ENCODE peak calls at places on chromosomes 16 and 17, in four cellular contexts. One of them, this sample, is unnamed. For H3K9me3, the result is how much of the 10 kb centered on the place peaks cover.

GRCh38 chr17:79168486-79169055 is 93.9 kb downstream of the ENGASE start:
- DNase-seq in heart left ventricle: no peak
- DNase-seq in adipocyte: no peak
- DNase-seq in keratinocyte: no peak
- DNase-seq in this sample: no peak

GRCh38 chr17:56011406-56012131 is 141.7 kb upstream of the ANKFN1 start:
- DNase-seq in heart left ventricle: no peak
- DNase-seq in keratinocyte: no peak
- DNase-seq in adipocyte: no peak
- DNase-seq in this sample: no peak

GRCh38 chr17:49514374-49514738 is 19.3 kb downstream of the NGFR start:
- DNase-seq in keratinocyte: no peak
- DNase-seq in heart left ventricle: no peak
- DNase-seq in adipocyte: peak
- DNase-seq in this sample: peak

GRCh38 chr17:37111329-37111728 is 162.6 kb downstream of the AATF start:
- DNase-seq in keratinocyte: no peak
- DNase-seq in adipocyte: no peak
- DNase-seq in heart left ventricle: no peak
- DNase-seq in this sample: no peak

GRCh38 chr17:76734080-76734840 is 2.9 kb downstream of the SRSF2 start:
- DNase-seq in adipocyte: peak
- DNase-seq in heart left ventricle: no peak
- DNase-seq in keratinocyte: no peak
- DNase-seq in this sample: no peak

GRCh38 chr17:15432807-15433547 is 34.4 kb downstream of the CDRT4 start:
- DNase-seq in keratinocyte: no peak
- DNase-seq in heart left ventricle: peak
- DNase-seq in adipocyte: peak
- DNase-seq in this sample: no peak

GRCh38 chr17:44536090-44536960 is 21.0 kb upstream of the FZD2 start:
- DNase-seq in adipocyte: peak
- DNase-seq in keratinocyte: no peak
- DNase-seq in heart left ventricle: no peak
- DNase-seq in this sample: peak

GRCh38 chr16:89084814-89085612 is 8.6 kb upstream of the ACSF3 start:
- DNase-seq in adipocyte: no peak
- DNase-seq in keratinocyte: no peak
- DNase-seq in heart left ventricle: no peak
- DNase-seq in this sample: peak

GRCh38 chr17:49028271-49028670 is 31.1 kb downstream of the IGF2BP1 start:
- DNase-seq in heart left ventricle: no peak
- DNase-seq in adipocyte: no peak
- DNase-seq in keratinocyte: no peak
- DNase-seq in this sample: no peak

GRCh38 chr16:20799599-20799998 is 6.7 kb downstream of the ERI2 start:
- DNase-seq in keratinocyte: no peak
- DNase-seq in adipocyte: peak
- DNase-seq in heart left ventricle: no peak
- DNase-seq in this sample: no peak

GRCh38 chr17:7404737-7405412 is 978 bp upstream of the TMEM256 start:
- DNase-seq in heart left ventricle: peak
- DNase-seq in keratinocyte: no peak
- DNase-seq in adipocyte: no peak
- DNase-seq in this sample: peak

GRCh38 chr17:19646788-19647696 is 1.5 kb upstream of the ALDH3A2 start:
- DNase-seq in adipocyte: peak
- DNase-seq in heart left ventricle: no peak
- DNase-seq in keratinocyte: no peak
- DNase-seq in this sample: no peak

GRCh38 chr17:79842656-79843474 is 3.6 kb upstream of the CBX4 start:
- DNase-seq in adipocyte: peak
- DNase-seq in keratinocyte: no peak
- DNase-seq in heart left ventricle: no peak
- DNase-seq in this sample: no peak

GRCh38 chr16:2236362-2237075 is at the start of gene DNASE1L2:
- DNase-seq in keratinocyte: no peak
- DNase-seq in heart left ventricle: no peak
- DNase-seq in adipocyte: peak
- DNase-seq in this sample: peak

GRCh38 chr16:48963306-48963705 is 318.3 kb downstream of the CBLN1 start:
- DNase-seq in heart left ventricle: peak
- DNase-seq in adipocyte: no peak
- DNase-seq in keratinocyte: peak
- DNase-seq in this sample: no peak

GRCh38 chr16:56600398-56600999 is 7.9 kb upstream of the MT2A start:
- DNase-seq in heart left ventricle: no peak
- DNase-seq in keratinocyte: no peak
- DNase-seq in adipocyte: peak
- DNase-seq in this sample: no peak

GRCh38 chr17:1068356-1068755 is 71.4 kb downstream of the TIMM22 start:
- DNase-seq in keratinocyte: no peak
- DNase-seq in heart left ventricle: no peak
- DNase-seq in adipocyte: no peak
- DNase-seq in this sample: no peak

GRCh38 chr16:63789603-63790002 is 1332.3 kb downstream of the CDH11 start:
- DNase-seq in adipocyte: peak
- DNase-seq in heart left ventricle: no peak
- DNase-seq in keratinocyte: no peak
- DNase-seq in this sample: no peak

DNA sequence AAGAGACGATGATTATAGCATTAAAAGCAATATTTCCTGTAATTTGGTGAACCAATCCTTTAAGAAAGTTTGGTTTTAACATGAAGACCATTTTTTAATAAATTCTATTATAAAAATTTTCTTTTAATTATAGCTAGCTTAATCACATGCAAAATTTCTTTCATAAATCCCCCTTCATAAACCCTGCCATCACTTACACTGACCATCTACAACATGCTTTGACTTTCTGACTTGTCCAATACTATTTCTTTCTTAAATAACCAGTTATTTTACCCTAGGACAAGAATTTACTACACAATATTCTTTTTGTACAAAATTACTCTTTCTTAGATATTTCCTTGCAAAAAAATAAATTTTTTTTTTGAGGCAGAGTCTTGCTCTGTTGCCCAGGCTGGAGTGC is 1334.8 kb downstream of the CDH11 start:
- DNase-seq in keratinocyte: no peak
- DNase-seq in heart left ventricle: no peak
- DNase-seq in adipocyte: no peak
- DNase-seq in this sample: no peak
- H3K9me3 ChIP-seq in keratinocyte: under half
- H3K9me3 ChIP-seq in heart left ventricle: under half
- H3K9me3 ChIP-seq in adipocyte: under half
- H3K9me3 ChIP-seq in this sample: under half

DNA sequence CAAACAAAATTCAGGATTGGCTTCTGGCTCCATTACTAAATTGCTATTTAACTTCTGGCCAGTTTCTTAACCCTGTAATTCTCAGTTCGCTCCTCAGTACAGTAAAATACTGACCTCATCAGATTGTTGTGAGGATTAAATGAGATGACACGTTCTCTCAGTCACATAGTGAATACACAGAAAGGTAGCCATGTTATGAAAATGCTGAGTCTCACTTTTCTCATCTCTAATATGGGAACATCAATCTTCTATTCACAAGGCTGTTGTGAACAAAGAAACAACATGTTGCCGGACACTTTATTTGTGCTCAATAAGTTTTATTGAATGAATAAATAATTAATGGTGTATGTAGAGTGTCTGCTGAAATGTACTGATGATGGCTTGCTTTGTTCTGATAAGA is 924.5 kb upstream of the GOT2 start:
- DNase-seq in heart left ventricle: no peak
- DNase-seq in adipocyte: no peak
- DNase-seq in keratinocyte: no peak
- DNase-seq in this sample: no peak
- H3K9me3 ChIP-seq in heart left ventricle: under half
- H3K9me3 ChIP-seq in adipocyte: under half
- H3K9me3 ChIP-seq in keratinocyte: under half
- H3K9me3 ChIP-seq in this sample: under half

GRCh38 chr16:58038219-58038641 is 12.7 kb downstream of the MMP15 start:
- DNase-seq in adipocyte: no peak
- DNase-seq in keratinocyte: no peak
- DNase-seq in heart left ventricle: no peak
- DNase-seq in this sample: no peak
- H3K9me3 ChIP-seq in adipocyte: under half
- H3K9me3 ChIP-seq in keratinocyte: under half
- H3K9me3 ChIP-seq in heart left ventricle: under half
- H3K9me3 ChIP-seq in this sample: under half

DNA sequence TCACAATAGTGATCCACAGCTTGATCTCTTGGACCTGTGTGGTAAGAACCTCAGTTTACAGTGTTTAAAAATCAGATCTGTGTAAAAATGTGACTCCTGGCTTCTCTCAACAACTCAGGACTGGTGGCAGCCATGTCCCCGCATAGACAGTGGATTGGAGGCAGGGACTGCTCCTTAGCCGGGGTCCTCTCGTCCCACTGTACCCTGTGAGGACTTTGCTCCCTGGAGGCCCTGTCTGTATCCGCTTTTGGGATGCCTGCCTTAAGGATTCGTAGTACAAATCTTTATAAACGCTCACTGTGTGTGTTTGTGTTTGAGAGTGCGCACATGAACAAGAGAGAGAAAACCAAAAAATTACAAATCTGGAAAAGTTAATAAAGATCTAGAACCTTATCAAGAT is 142.5 kb downstream of the SNX29 start:
- DNase-seq in adipocyte: no peak
- DNase-seq in keratinocyte: no peak
- DNase-seq in heart left ventricle: no peak
- DNase-seq in this sample: peak
- H3K9me3 ChIP-seq in adipocyte: under half
- H3K9me3 ChIP-seq in keratinocyte: under half
- H3K9me3 ChIP-seq in heart left ventricle: under half
- H3K9me3 ChIP-seq in this sample: under half

GRCh38 chr16:85275533-85276249 is 163.4 kb upstream of the CIBAR2 start:
- DNase-seq in keratinocyte: no peak
- DNase-seq in heart left ventricle: peak
- DNase-seq in adipocyte: peak
- DNase-seq in this sample: peak

GRCh38 chr16:85274501-85274900 is 162.2 kb upstream of the CIBAR2 start:
- DNase-seq in keratinocyte: no peak
- DNase-seq in heart left ventricle: no peak
- DNase-seq in adipocyte: no peak
- DNase-seq in this sample: no peak

GRCh38 chr16:85273293-85273692 is 161.0 kb upstream of the CIBAR2 start:
- DNase-seq in heart left ventricle: no peak
- DNase-seq in keratinocyte: no peak
- DNase-seq in adipocyte: no peak
- DNase-seq in this sample: no peak

GRCh38 chr16:85276258-85276657 is 164.0 kb upstream of the CIBAR2 start:
- DNase-seq in heart left ventricle: no peak
- DNase-seq in adipocyte: no peak
- DNase-seq in keratinocyte: no peak
- DNase-seq in this sample: no peak

DNA sequence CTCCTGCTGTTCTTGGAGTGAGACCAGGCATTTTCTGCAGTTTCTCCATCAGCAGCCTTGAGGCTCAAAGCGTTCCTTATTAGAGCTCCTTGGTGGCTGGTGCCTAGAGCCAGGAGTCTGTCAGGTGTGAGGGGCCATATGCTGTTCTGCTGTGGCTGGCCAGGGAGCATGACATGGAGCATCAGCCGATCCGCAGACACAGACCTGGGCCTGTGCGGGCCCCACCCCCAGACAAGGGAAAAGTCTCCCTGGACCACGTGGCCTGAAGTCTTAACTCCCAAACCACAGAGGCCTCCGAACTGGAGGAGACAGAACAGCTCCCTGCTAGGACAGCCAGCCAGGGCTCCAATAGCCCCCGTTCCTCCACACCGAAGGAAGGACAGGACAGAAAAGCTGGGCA is 162.7 kb upstream of the CIBAR2 start:
- DNase-seq in adipocyte: no peak
- DNase-seq in keratinocyte: no peak
- DNase-seq in heart left ventricle: no peak
- DNase-seq in this sample: no peak
- H3K9me3 ChIP-seq in adipocyte: under half
- H3K9me3 ChIP-seq in keratinocyte: under half
- H3K9me3 ChIP-seq in heart left ventricle: under half
- H3K9me3 ChIP-seq in this sample: under half

DNA sequence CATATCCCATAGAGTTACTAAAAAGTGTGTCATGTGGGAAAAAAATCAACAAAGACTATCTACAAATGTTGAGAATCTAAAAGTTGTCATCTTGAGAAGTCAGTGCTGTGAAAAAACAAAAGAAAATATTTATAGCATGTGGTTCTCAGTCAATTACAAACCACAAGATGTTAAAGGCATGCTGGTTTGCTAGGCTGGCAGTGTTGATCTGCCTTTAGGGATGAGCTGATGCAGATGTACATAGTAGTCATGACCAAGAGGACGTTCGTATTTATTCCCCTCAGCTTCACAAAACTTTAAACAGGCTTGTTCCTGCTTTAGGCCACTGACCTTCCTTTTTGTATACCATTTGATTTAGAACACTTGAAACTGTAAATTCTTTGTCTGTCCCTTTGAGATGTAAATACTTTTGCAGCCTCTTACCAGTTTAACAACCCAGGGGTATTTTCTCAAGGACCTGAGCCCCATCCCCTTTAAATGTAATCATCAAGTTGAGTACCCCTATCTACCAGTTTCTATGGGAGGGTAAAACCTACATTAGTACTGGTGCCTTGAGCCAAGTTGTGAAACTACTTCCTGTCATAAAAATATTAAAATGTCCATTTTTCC is 446.6 kb downstream of the KCNJ18 start:
- DNase-seq in heart left ventricle: no peak
- DNase-seq in keratinocyte: no peak
- DNase-seq in adipocyte: no peak
- DNase-seq in this sample: no peak
- H3K9me3 ChIP-seq in heart left ventricle: under half
- H3K9me3 ChIP-seq in keratinocyte: under half
- H3K9me3 ChIP-seq in adipocyte: under half
- H3K9me3 ChIP-seq in this sample: under half

GRCh38 chr17:18182978-18183333 is 672 bp upstream of the ALKBH5 start:
- DNase-seq in heart left ventricle: peak
- DNase-seq in keratinocyte: no peak
- DNase-seq in adipocyte: peak
- DNase-seq in this sample: peak
- H3K9me3 ChIP-seq in heart left ventricle: under half
- H3K9me3 ChIP-seq in keratinocyte: under half
- H3K9me3 ChIP-seq in adipocyte: under half
- H3K9me3 ChIP-seq in this sample: under half

DNA sequence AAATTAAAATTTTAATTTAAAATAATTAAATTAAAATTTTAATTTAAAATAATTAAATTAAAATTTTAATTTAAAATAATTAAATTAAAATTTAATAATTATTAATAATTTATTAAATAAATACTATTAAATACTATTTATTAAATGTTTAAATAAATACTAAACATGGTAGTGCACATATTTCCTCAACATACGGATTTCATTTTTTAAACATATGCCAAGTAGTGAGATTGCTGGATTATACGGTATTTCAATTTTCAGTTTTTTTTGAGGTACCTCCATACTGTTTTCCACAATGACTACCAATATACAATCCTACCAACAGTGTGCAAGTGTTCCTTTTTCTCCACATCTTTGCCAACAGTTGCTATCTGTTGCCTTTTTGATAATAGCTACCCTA is 852.9 kb upstream of the CDH8 start:
- DNase-seq in keratinocyte: no peak
- DNase-seq in heart left ventricle: no peak
- DNase-seq in adipocyte: no peak
- DNase-seq in this sample: no peak
- H3K9me3 ChIP-seq in keratinocyte: under half
- H3K9me3 ChIP-seq in heart left ventricle: under half
- H3K9me3 ChIP-seq in adipocyte: under half
- H3K9me3 ChIP-seq in this sample: under half

This sample was measured in spleen.